ENCODE peak calls at places on chromosomes 7 and 10, in ten cellular contexts. Z is putamen, U is AG20443, V is tibial nerve, F is left lung, A is GOT3, B is IMR-90, K is GM12865, X is HCT116, R is WTC11. H is an unnamed sample.
A peak's percentile ranks its signal among the peaks of the same experiment; 100 is the strongest.

GRCh38 chr7:1693419-1693990 is 23.4 kb downstream of the ELFN1 start:
- DNase-seq in K (no peak), A (no peak), X (no peak), R (peak; percentile 20), U (no peak), B (no peak), Z (peak; percentile 33), V (no peak), F (peak; percentile 30), H (no peak)

GRCh38 chr7:122883049-122883670 is 3.1 kb downstream of the CADPS2 start:
- DNase-seq in V (no peak), R (no peak), A (no peak), K (no peak), U (no peak), F (no peak), X (no peak), Z (no peak), B (no peak), H (no peak)

GRCh38 chr7:44309271-44310091 is 15.9 kb downstream of the CAMK2B start:
- DNase-seq in A (no peak), X (no peak), B (peak; percentile 32), V (no peak), R (peak; percentile 72), F (peak; percentile 52), K (peak; percentile 32), Z (no peak), U (peak; percentile 91), H (no peak)

GRCh38 chr7:64559206-64559605 is 3.7 kb downstream of the ZNF680 start:
- DNase-seq in A (no peak), U (peak; percentile 49), Z (no peak), B (no peak), X (no peak), V (no peak), R (no peak), F (no peak), K (no peak), H (peak; percentile 32)

GRCh38 chr10:79145517-79146470 is 77.0 kb downstream of the ZMIZ1 start:
- DNase-seq in B (no peak), V (no peak), X (no peak), K (no peak), R (no peak), F (no peak), A (no peak), U (no peak), Z (no peak), H (peak; percentile 29)

GRCh38 chr10:124010563-124011131 is 82.8 kb downstream of the CHST15 start:
- DNase-seq in V (no peak), B (no peak), X (peak; percentile 24), R (peak; percentile 99), A (no peak), K (no peak), U (no peak), Z (no peak), F (peak; percentile 31), H (no peak)

GRCh38 chr7:116028808-116029207 is 1.8 kb downstream of the TFEC start:
- DNase-seq in V (no peak), K (peak; percentile 12), R (no peak), A (no peak), U (no peak), Z (no peak), F (no peak), X (no peak), B (no peak), H (no peak)

GRCh38 chr7:114138587-114138986 is 219.8 kb upstream of the PPP1R3A start:
- DNase-seq in Z (no peak), B (no peak), A (no peak), U (no peak), K (no peak), X (no peak), F (no peak), V (no peak), R (no peak), H (no peak)

GRCh38 chr10:63410633-63411032 is 55.1 kb downstream of the JMJD1C start:
- DNase-seq in R (no peak), F (no peak), U (no peak), X (no peak), B (no peak), V (no peak), K (no peak), A (no peak), Z (no peak), H (no peak)

GRCh38 chr7:149701495-149702240 is 71.7 kb downstream of the ZNF467 start:
- DNase-seq in A (no peak), U (no peak), R (no peak), Z (no peak), K (no peak), X (no peak), B (no peak), F (no peak), V (no peak), H (no peak)

GRCh38 chr7:68925241-68925640 is 673.0 kb upstream of the AUTS2 start:
- DNase-seq in B (no peak), V (no peak), R (no peak), K (no peak), F (no peak), Z (no peak), X (no peak), U (no peak), A (no peak), H (no peak)

GRCh38 chr7:141262101-141262819 is 188.4 kb downstream of the TMEM178B start:
- DNase-seq in Z (peak; percentile 55), A (no peak), U (no peak), X (no peak), F (no peak), R (no peak), K (no peak), V (no peak), B (no peak), H (no peak)

GRCh38 chr7:46811529-46811928 is 770.4 kb downstream of the TNS3 start:
- DNase-seq in B (peak; percentile 97), X (no peak), V (peak; percentile 33), F (peak; percentile 40), K (no peak), R (no peak), Z (no peak), A (peak; percentile 67), U (peak; percentile 96), H (peak; percentile 34)

GRCh38 chr10:112487964-112488363 is 40.9 kb downstream of the VTI1A start:
- DNase-seq in B (no peak), Z (no peak), A (no peak), K (no peak), V (no peak), U (no peak), R (no peak), X (no peak), F (no peak), H (no peak)

GRCh38 chr10:106083572-106083971 is 1080.9 kb downstream of the SORCS1 start:
- DNase-seq in U (peak; percentile 17), X (no peak), B (no peak), F (no peak), R (no peak), Z (no peak), A (no peak), K (no peak), V (no peak), H (no peak)

GRCh38 chr7:75808106-75808505 is 5.5 kb downstream of the CCL24 start:
- DNase-seq in A (no peak), K (no peak), F (no peak), Z (no peak), U (no peak), V (no peak), B (no peak), X (no peak), R (no peak), H (no peak)

GRCh38 chr7:99404235-99404976 is 4.0 kb downstream of the PDAP1 start:
- DNase-seq in R (no peak), A (no peak), X (no peak), B (peak; percentile 59), F (no peak), K (no peak), V (no peak), U (peak; percentile 43), Z (no peak), H (no peak)

GRCh38 chr10:27482984-27483956 is 20.8 kb upstream of the RAB18 start:
- DNase-seq in Z (no peak), K (no peak), V (no peak), R (no peak), F (no peak), B (peak; percentile 41), U (peak; percentile 67), A (no peak), X (no peak), H (no peak)

GRCh38 chr10:7507887-7508726 is 97.3 kb upstream of the SFMBT2 start:
- DNase-seq in R (no peak), X (no peak), V (no peak), B (no peak), U (no peak), K (peak; percentile 59), A (no peak), Z (no peak), F (no peak), H (no peak)

GRCh38 chr10:132065491-132066105 is at the start of gene JAKMIP3:
- DNase-seq in A (peak; percentile 24), R (peak; percentile 64), F (peak; percentile 45), K (no peak), B (peak; percentile 96), Z (peak; percentile 85), U (peak; percentile 94), V (peak; percentile 51), X (no peak), H (peak; percentile 51)

GRCh38 chr10:31322647-31323046 is 3.6 kb downstream of the ZEB1 start:
- DNase-seq in A (no peak), Z (peak; percentile 23), U (no peak), F (no peak), B (peak; percentile 25), X (no peak), V (no peak), R (no peak), K (peak; percentile 65), H (no peak)

GRCh38 chr7:27745064-27745583 is 5.2 kb downstream of the TAX1BP1 start:
- DNase-seq in V (no peak), B (peak; percentile 84), R (no peak), F (no peak), A (no peak), Z (peak; percentile 48), X (peak; percentile 48), U (peak; percentile 43), K (peak; percentile 40), H (peak; percentile 82)

H was measured in LoVo.